ENCODE peak calls at places on chromosomes 6 and 20, in four cellular contexts. L is HepG2, U is GM12878, F is K562. T is an unnamed sample.

GRCh38 chr20:36818831-36819230 is 45.3 kb upstream of the DSN1 start:
- DNase-seq in L (no peak), U (no peak), F (no peak), T (no peak)

GRCh38 chr6:152240436-152240835 is 396.7 kb downstream of the SYNE1 start:
- DNase-seq in L (no peak), U (no peak), F (no peak), T (no peak)

GRCh38 chr6:128494440-128494839 is 26.0 kb downstream of the PTPRK start:
- DNase-seq in L (no peak), U (no peak), F (no peak), T (no peak)

GRCh38 chr6:159819932-159820640 is 20.0 kb downstream of the PNLDC1 start:
- DNase-seq in L (no peak), U (no peak), F (no peak), T (no peak)

GRCh38 chr6:9136141-9136865 is 701.0 kb upstream of the SLC35B3 start:
- DNase-seq in L (no peak), U (no peak), F (no peak), T (no peak)

GRCh38 chr6:160519603-160520042 is 144.5 kb downstream of the LPA start:
- DNase-seq in L (no peak), U (no peak), F (peak), T (no peak)

GRCh38 chr6:127855542-127856159 is 45.2 kb downstream of the THEMIS start:
- DNase-seq in L (peak), U (no peak), F (no peak), T (peak)

GRCh38 chr6:154156135-154156948 is 117.3 kb downstream of the OPRM1 start:
- DNase-seq in L (peak), U (no peak), F (no peak), T (peak)

GRCh38 chr6:128379577-128379976 is 140.8 kb downstream of the PTPRK start:
- DNase-seq in L (no peak), U (no peak), F (no peak), T (no peak)

GRCh38 chr20:17357238-17357637 is 130.4 kb downstream of the PCSK2 start:
- DNase-seq in L (no peak), U (no peak), F (no peak), T (no peak)

GRCh38 chr20:56433880-56434255 is 21.8 kb downstream of the CASS4 start:
- DNase-seq in L (no peak), U (no peak), F (no peak), T (no peak)

GRCh38 chr6:23589811-23590210 is 536.2 kb upstream of the NRSN1 start:
- DNase-seq in L (no peak), U (no peak), F (no peak), T (no peak)

GRCh38 chr20:36367907-36368306 is 61.8 kb downstream of the DLGAP4 start:
- DNase-seq in L (no peak), U (no peak), F (no peak), T (no peak)

GRCh38 chr6:20946037-20946436 is 411.8 kb downstream of the CDKAL1 start:
- DNase-seq in L (peak), U (peak), F (no peak), T (no peak)

GRCh38 chr20:10306440-10307358 is 88.1 kb downstream of the SNAP25 start:
- DNase-seq in L (no peak), U (no peak), F (no peak), T (no peak)

GRCh38 chr20:34296468-34296867 is 6.7 kb downstream of the AHCY start:
- DNase-seq in L (no peak), U (no peak), F (no peak), T (no peak)

GRCh38 chr6:63509652-63510352 is 62.5 kb upstream of the LOC128125822 start:
- DNase-seq in L (peak), U (no peak), F (no peak), T (no peak)

GRCh38 chr6:37669306-37669705 is 28.4 kb downstream of the MDGA1 start:
- DNase-seq in L (no peak), U (no peak), F (no peak), T (no peak)

GRCh38 chr20:15889073-15889923 is 684.0 kb downstream of the KIF16B start:
- DNase-seq in L (no peak), U (no peak), F (no peak), T (no peak)

GRCh38 chr6:106444777-106445507 is 84.4 kb downstream of the CRYBG1 start:
- DNase-seq in L (peak), U (peak), F (peak), T (no peak)

GRCh38 chr6:1297746-1298145 is 14.2 kb upstream of the FOXQ1 start:
- DNase-seq in L (no peak), U (no peak), F (no peak), T (no peak)

GRCh38 chr20:59027746-59028320 is 4.3 kb downstream of the ATP5F1E start:
- DNase-seq in L (no peak), U (no peak), F (no peak), T (no peak)

GRCh38 chr6:19153270-19153980 is 683.7 kb upstream of the ID4 start:
- DNase-seq in L (no peak), U (no peak), F (no peak), T (no peak)

GRCh38 chr6:113433506-113433991 is 423.6 kb upstream of the MARCKS start:
- DNase-seq in L (peak), U (no peak), F (no peak), T (no peak)

GRCh38 chr6:112912351-112913101 is 565.4 kb downstream of the RFPL4B start:
- DNase-seq in L (no peak), U (no peak), F (no peak), T (no peak)

GRCh38 chr6:24988562-24988961 is 52.8 kb upstream of the RIPOR2 start:
- DNase-seq in L (no peak), U (no peak), F (no peak), T (no peak)

GRCh38 chr6:14658909-14659561 is 541.5 kb downstream of the CD83 start:
- DNase-seq in L (no peak), U (no peak), F (no peak), T (no peak)

GRCh38 chr20:461254-462198 is 807 bp downstream of the TBC1D20 start:
- DNase-seq in L (no peak), U (no peak), F (no peak), T (peak)

GRCh38 chr6:26141378-26141901 is 54.2 kb downstream of the HFE start:
- DNase-seq in L (peak), U (no peak), F (no peak), T (no peak)

GRCh38 chr6:1724616-1725015 is 114.9 kb downstream of the FOXC1 start:
- DNase-seq in L (no peak), U (no peak), F (no peak), T (no peak)

GRCh38 chr6:34951741-34952140 is 62.7 kb downstream of the ANKS1A start:
- DNase-seq in L (no peak), U (no peak), F (no peak), T (no peak)
- TF ChIP-seq ATF2 in L (no peak), U (no peak), F (no peak), T (no peak)

DNA sequence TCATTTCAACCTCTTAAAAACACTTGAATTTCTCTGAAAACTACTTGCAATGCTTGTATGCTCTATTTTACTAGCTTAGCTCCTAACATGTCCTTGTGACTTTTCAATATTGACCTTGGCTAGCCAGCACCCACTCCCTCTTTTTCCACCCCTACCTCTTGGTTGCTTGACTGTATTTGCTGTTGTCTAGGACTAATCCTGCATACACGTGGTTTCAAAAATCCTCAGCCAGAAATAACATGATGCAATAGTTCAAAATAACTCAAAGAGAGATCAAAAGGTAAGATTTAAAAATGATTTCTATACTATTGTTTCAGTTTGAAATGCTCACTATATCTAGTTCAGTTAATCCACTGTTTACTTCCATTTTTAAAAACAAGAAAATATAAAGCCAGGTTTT is 102.3 kb upstream of the TBX18 start:
- DNase-seq in L (no peak), U (no peak), F (no peak), T (no peak)
- TF ChIP-seq ATF2 in L (no peak), U (no peak), F (no peak), T (no peak)

DNA sequence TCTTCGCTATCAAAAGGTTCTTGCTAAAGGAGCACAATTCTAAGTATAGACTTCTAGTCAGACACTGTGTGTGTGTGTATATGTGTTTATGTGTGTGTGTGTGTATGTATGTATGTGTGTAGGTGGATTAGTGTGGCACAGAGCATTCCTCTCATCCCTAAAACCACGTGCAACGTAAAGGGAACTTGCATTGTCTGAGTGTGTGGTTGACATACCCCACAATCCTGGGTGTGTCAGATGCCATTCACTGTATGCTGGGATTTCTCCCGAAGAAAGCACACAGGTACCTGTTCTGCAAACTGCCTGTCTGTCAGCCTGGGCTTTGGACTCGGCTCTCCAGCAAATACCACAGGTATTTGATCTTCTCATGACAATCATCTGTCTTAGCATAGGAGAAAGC is 42.3 kb upstream of the TBC1D7 start:
- DNase-seq in L (peak), U (no peak), F (no peak), T (no peak)
- TF ChIP-seq ATF2 in L (no peak), U (no peak), F (no peak), T (no peak)

GRCh38 chr6:51777631-51778030 is 309.8 kb downstream of the PKHD1 start:
- DNase-seq in L (no peak), U (no peak), F (no peak), T (no peak)
- TF ChIP-seq ATF2 in L (no peak), U (no peak), F (no peak), T (no peak)